ENCODE peak calls at places on chromosomes 6 and 20, in four cellular contexts. One of them, this sample, is unnamed.

GRCh38 chr6:17493286-17493685 is 99.9 kb downstream of the CAP2 start:
- DNase-seq in IMR-90: peak; percentile 85
- DNase-seq in H9: no peak
- DNase-seq in H1: no peak
- DNase-seq in this sample: no peak

GRCh38 chr6:163536770-163537169 is 122.3 kb downstream of the QKI start:
- DNase-seq in IMR-90: peak; percentile 54
- DNase-seq in H1: no peak
- DNase-seq in H9: no peak
- DNase-seq in this sample: no peak

GRCh38 chr6:54716869-54717268 is 129.7 kb upstream of the FAM83B start:
- DNase-seq in IMR-90: peak; percentile 43
- DNase-seq in H9: no peak
- DNase-seq in H1: no peak
- DNase-seq in this sample: no peak

GRCh38 chr20:51586005-51586440 is 43.5 kb upstream of the NFATC2 start:
- DNase-seq in H1: no peak
- DNase-seq in H9: no peak
- DNase-seq in IMR-90: peak; percentile 83
- DNase-seq in this sample: peak; percentile 90

GRCh38 chr6:7721654-7722053 is 4.2 kb upstream of the BMP6 start:
- DNase-seq in H9: no peak
- DNase-seq in IMR-90: peak; percentile 41
- DNase-seq in H1: no peak
- DNase-seq in this sample: no peak

GRCh38 chr6:61586934-61587537 is 699.0 kb downstream of the KHDRBS2 start:
- DNase-seq in H9: no peak
- DNase-seq in H1: no peak
- DNase-seq in IMR-90: no peak
- DNase-seq in this sample: peak; percentile 77

GRCh38 chr6:68976260-68976659 is 341.2 kb downstream of the ADGRB3 start:
- DNase-seq in H1: no peak
- DNase-seq in IMR-90: no peak
- DNase-seq in H9: no peak
- DNase-seq in this sample: no peak

GRCh38 chr6:13278991-13279390 is 49.3 kb downstream of the TBC1D7 start:
- DNase-seq in IMR-90: peak; percentile 2
- DNase-seq in H9: no peak
- DNase-seq in H1: no peak
- DNase-seq in this sample: no peak

GRCh38 chr6:34657037-34657306 is 39.6 kb downstream of the ILRUN start:
- DNase-seq in H1: no peak
- DNase-seq in IMR-90: no peak
- DNase-seq in H9: no peak
- DNase-seq in this sample: no peak

GRCh38 chr20:2914160-2914559 is 40.9 kb downstream of the PTPRA start:
- DNase-seq in IMR-90: no peak
- DNase-seq in H9: no peak
- DNase-seq in H1: no peak
- DNase-seq in this sample: no peak

GRCh38 chr6:161493731-161494130 is 219.9 kb upstream of the AGPAT4 start:
- DNase-seq in H1: no peak
- DNase-seq in H9: no peak
- DNase-seq in IMR-90: no peak
- DNase-seq in this sample: no peak

GRCh38 chr6:88339816-88340215 is 173.7 kb upstream of the CNR1 start:
- DNase-seq in H9: no peak
- DNase-seq in IMR-90: no peak
- DNase-seq in H1: no peak
- DNase-seq in this sample: no peak

GRCh38 chr6:18293192-18293904 is 29.0 kb upstream of the DEK start:
- DNase-seq in H9: no peak
- DNase-seq in H1: no peak
- DNase-seq in IMR-90: peak; percentile 23
- DNase-seq in this sample: no peak

GRCh38 chr6:140311146-140311545 is 936.7 kb upstream of the CITED2 start:
- DNase-seq in H9: no peak
- DNase-seq in H1: no peak
- DNase-seq in IMR-90: peak; percentile 8
- DNase-seq in this sample: no peak

GRCh38 chr6:165768961-165769360 is 105.9 kb upstream of the PDE10A start:
- DNase-seq in H1: no peak
- DNase-seq in H9: no peak
- DNase-seq in IMR-90: no peak
- DNase-seq in this sample: no peak

GRCh38 chr20:52473171-52473570 is 281.6 kb upstream of the ZFP64 start:
- DNase-seq in H9: no peak
- DNase-seq in IMR-90: no peak
- DNase-seq in H1: no peak
- DNase-seq in this sample: no peak

GRCh38 chr6:8006208-8006607 is 58.0 kb downstream of the BLOC1S5 start:
- DNase-seq in H9: no peak
- DNase-seq in IMR-90: peak; percentile 51
- DNase-seq in H1: no peak
- DNase-seq in this sample: no peak

GRCh38 chr6:91304506-91304905 is 717.6 kb upstream of the MAP3K7 start:
- DNase-seq in H1: no peak
- DNase-seq in H9: no peak
- DNase-seq in IMR-90: no peak
- DNase-seq in this sample: no peak

GRCh38 chr6:41940759-41941279 is 789 bp downstream of the CCND3 start:
- DNase-seq in IMR-90: peak; percentile 12
- DNase-seq in H9: peak; percentile 47
- DNase-seq in H1: no peak
- DNase-seq in this sample: peak; percentile 72

GRCh38 chr6:151452750-151453427 is 963 bp upstream of the RMND1 start:
- DNase-seq in H9: no peak
- DNase-seq in H1: no peak
- DNase-seq in IMR-90: no peak
- DNase-seq in this sample: peak; percentile 33

GRCh38 chr6:45535933-45536332 is 158.2 kb upstream of the SUPT3H start:
- DNase-seq in IMR-90: no peak
- DNase-seq in H9: no peak
- DNase-seq in H1: no peak
- DNase-seq in this sample: no peak

GRCh38 chr6:113859349-113860164 is 2.4 kb downstream of the MARCKS start:
- DNase-seq in H1: no peak
- DNase-seq in IMR-90: peak; percentile 26
- DNase-seq in H9: peak; percentile 35
- DNase-seq in this sample: peak; percentile 60

GRCh38 chr6:69768664-69769063 is 28.1 kb downstream of the LMBRD1 start:
- DNase-seq in H9: no peak
- DNase-seq in H1: no peak
- DNase-seq in IMR-90: no peak
- DNase-seq in this sample: no peak

GRCh38 chr20:3753098-3753497 is 14.5 kb downstream of the ADISSP start:
- DNase-seq in IMR-90: peak; percentile 73
- DNase-seq in H1: no peak
- DNase-seq in H9: peak; percentile 81
- DNase-seq in this sample: peak; percentile 83

GRCh38 chr20:10469599-10469998 is 34.5 kb downstream of the SLX4IP start:
- DNase-seq in IMR-90: peak; percentile 87
- DNase-seq in H9: no peak
- DNase-seq in H1: peak; percentile 23
- DNase-seq in this sample: peak; percentile 87

GRCh38 chr20:32343438-32343837 is 14.7 kb upstream of the ASXL1 start:
- DNase-seq in H1: no peak
- DNase-seq in H9: no peak
- DNase-seq in IMR-90: peak; percentile 85
- DNase-seq in this sample: no peak

GRCh38 chr6:154276810-154277577 is 79.6 kb downstream of the IPCEF1 start:
- DNase-seq in H9: no peak
- DNase-seq in IMR-90: peak; percentile 50
- DNase-seq in H1: no peak
- DNase-seq in this sample: peak; percentile 14

GRCh38 chr6:170402318-170403040 is 95.9 kb downstream of the FAM120B start:
- DNase-seq in H9: no peak
- DNase-seq in IMR-90: no peak
- DNase-seq in H1: no peak
- DNase-seq in this sample: peak; percentile 27

GRCh38 chr6:144351338-144351737 is 66.2 kb downstream of the UTRN start:
- DNase-seq in H1: no peak
- DNase-seq in IMR-90: no peak
- DNase-seq in H9: no peak
- DNase-seq in this sample: no peak

GRCh38 chr20:38114353-38114791 is 50.7 kb downstream of the TGM2 start:
- DNase-seq in H1: no peak
- DNase-seq in H9: no peak
- DNase-seq in IMR-90: peak; percentile 67
- DNase-seq in this sample: no peak

GRCh38 chr6:116446399-116446798 is 14.8 kb upstream of the CALHM6 start:
- DNase-seq in IMR-90: no peak
- DNase-seq in H1: no peak
- DNase-seq in H9: no peak
- DNase-seq in this sample: no peak

GRCh38 chr6:45436544-45437440 is 59.1 kb upstream of the SUPT3H start:
- DNase-seq in IMR-90: peak; percentile 89
- DNase-seq in H1: no peak
- DNase-seq in H9: no peak
- DNase-seq in this sample: peak; percentile 41

GRCh38 chr20:38941726-38942389 is 15.6 kb downstream of the FAM83D start:
- DNase-seq in IMR-90: no peak
- DNase-seq in H9: no peak
- DNase-seq in H1: no peak
- DNase-seq in this sample: no peak

GRCh38 chr6:44035621-44036020 is 91.6 kb downstream of the MRPL14 start:
- DNase-seq in IMR-90: peak; percentile 40
- DNase-seq in H9: no peak
- DNase-seq in H1: no peak
- DNase-seq in this sample: no peak

DNA sequence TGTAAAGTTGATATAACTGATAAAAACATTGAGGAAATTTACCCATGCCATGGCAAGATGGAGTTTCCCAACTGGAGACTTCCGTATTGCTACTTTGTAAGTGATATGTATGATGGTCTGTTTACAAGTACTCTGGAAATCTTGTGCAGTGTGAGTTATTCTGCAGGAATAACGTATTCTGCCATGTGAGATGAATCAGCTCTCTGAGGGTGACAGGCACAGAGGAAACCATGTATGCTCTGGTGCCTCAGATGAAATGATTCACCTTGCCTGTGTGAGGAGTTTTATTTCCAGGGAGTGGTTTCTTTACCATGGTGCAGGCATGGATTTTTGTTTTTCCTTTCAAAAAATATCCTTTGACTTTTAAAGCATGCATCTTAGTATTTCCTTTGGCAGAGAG is 35.9 kb upstream of the MTRF1L start:
- DNase-seq in IMR-90: peak; percentile 84
- DNase-seq in H1: no peak
- DNase-seq in H9: no peak
- DNase-seq in this sample: no peak
- H3K56ac ChIP-seq in IMR-90: no peak overlapping the region
- H3K56ac ChIP-seq in H1: no peak overlapping the region
- H3K56ac ChIP-seq in H9: no peak overlapping the region
- H3K56ac ChIP-seq in this sample: no peak overlapping the region

DNA sequence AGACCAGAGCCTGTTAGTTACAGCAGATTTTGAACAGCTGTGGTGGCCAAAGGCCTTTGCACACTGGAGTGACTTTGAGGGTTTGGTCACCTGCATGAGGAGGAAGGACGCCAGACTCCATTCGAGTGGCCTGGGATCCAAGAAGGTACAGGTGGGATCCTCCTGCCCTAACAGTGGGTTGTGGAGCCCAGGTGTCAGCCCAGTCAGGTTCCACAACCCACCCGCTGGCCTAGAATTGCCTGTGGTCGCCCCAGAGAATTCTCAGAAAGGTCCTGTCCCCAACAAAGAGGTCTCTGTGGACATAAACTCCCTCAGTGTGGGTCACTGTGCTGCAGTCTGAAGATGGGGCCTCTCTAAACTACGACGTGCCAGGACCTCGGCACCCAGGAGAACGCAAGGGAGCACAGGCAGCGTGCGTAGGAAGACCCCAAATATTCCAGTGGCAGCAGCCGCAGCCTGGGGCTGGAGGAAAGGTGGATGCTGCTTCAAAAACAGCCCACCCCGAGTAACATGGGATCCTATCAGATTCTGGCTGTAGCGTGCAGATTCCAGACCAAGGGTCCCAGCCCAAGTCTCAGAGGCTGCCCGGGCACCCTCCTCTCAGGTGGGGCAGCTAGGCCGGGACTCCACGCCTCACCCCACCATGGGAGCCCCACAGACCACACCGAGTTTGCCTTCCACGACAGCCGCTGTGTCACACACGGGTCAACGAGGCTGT is 16.0 kb downstream of the ACSS1 start:
- DNase-seq in H1: no peak
- DNase-seq in H9: no peak
- DNase-seq in IMR-90: no peak
- DNase-seq in this sample: no peak
- H3K4me1 ChIP-seq in H1: no peaks in the 10 kb centered on the region
- H3K4me1 ChIP-seq in H9: peaks cover 2% of the 10 kb centered on the region
- H3K4me1 ChIP-seq in IMR-90: peaks cover 7% of the 10 kb centered on the region
- H3K4me1 ChIP-seq in this sample: no peaks in the 10 kb centered on the region

GRCh38 chr20:63314015-63314471 is 21.1 kb downstream of the COL20A1 start:
- DNase-seq in H1: no peak
- DNase-seq in H9: no peak
- DNase-seq in IMR-90: no peak
- DNase-seq in this sample: no peak
- H3K23ac ChIP-seq in H1: no peak overlapping the region
- H3K23ac ChIP-seq in H9: no peak overlapping the region
- H3K23ac ChIP-seq in IMR-90: no peak overlapping the region
- H3K23ac ChIP-seq in this sample: no peak overlapping the region

GRCh38 chr20:12728782-12729181 is 280.0 kb upstream of the SPTLC3 start:
- DNase-seq in H1: no peak
- DNase-seq in IMR-90: no peak
- DNase-seq in H9: no peak
- DNase-seq in this sample: no peak
- H3K56ac ChIP-seq in H1: no peak overlapping the region
- H3K56ac ChIP-seq in IMR-90: no peak overlapping the region
- H3K56ac ChIP-seq in H9: no peak overlapping the region
- H3K56ac ChIP-seq in this sample: no peak overlapping the region

GRCh38 chr20:46400828-46401477 is 5.5 kb downstream of the ELMO2 start:
- DNase-seq in H1: no peak
- DNase-seq in IMR-90: peak; percentile 46
- DNase-seq in H9: no peak
- DNase-seq in this sample: peak; percentile 84

GRCh38 chr20:46400253-46400652 is 6.2 kb downstream of the ELMO2 start:
- DNase-seq in H1: no peak
- DNase-seq in IMR-90: peak; percentile 80
- DNase-seq in H9: no peak
- DNase-seq in this sample: peak; percentile 38

GRCh38 chr20:46402236-46402886 is 4.1 kb downstream of the ELMO2 start:
- DNase-seq in IMR-90: peak; percentile 27
- DNase-seq in H9: no peak
- DNase-seq in H1: no peak
- DNase-seq in this sample: no peak

GRCh38 chr20:46399401-46399800 is 7.0 kb downstream of the ELMO2 start:
- DNase-seq in IMR-90: no peak
- DNase-seq in H9: no peak
- DNase-seq in H1: no peak
- DNase-seq in this sample: no peak

GRCh38 chr20:46401478-46401860 is 4.9 kb downstream of the ELMO2 start:
- DNase-seq in H1: no peak
- DNase-seq in IMR-90: no peak
- DNase-seq in H9: no peak
- DNase-seq in this sample: no peak
- H3K4me1 ChIP-seq in H1: peaks cover 1% of the 10 kb centered on the region
- H3K4me1 ChIP-seq in IMR-90: peaks cover 21% of the 10 kb centered on the region
- H3K4me1 ChIP-seq in H9: peaks cover 9% of the 10 kb centered on the region
- H3K4me1 ChIP-seq in this sample: peaks cover 14% of the 10 kb centered on the region

This sample was measured in mesendoderm.